ENCODE peak calls at places on chromosomes 4 and X, in eight cellular contexts. T is heart left ventricle, P is ovary, F is cardiac muscle cell, V is AG04450, J is naive B cell, R is EL, L is SK-N-SH. H is an unnamed sample.
A peak's percentile ranks its signal among the peaks of the same experiment; 100 is the strongest.

GRCh38 chr4:52263612-52264011 is 212.5 kb downstream of the SPATA18 start:
- DNase-seq in F (no peak), P (no peak), V (no peak), L (no peak), T (no peak), R (peak; percentile 4), J (no peak), H (no peak)

GRCh38 chr4:184955636-184956035 is 62.7 kb upstream of the HELT start:
- DNase-seq in J (no peak), T (no peak), F (no peak), P (no peak), L (no peak), V (no peak), R (no peak), H (no peak)

GRCh38 chr4:6557185-6557584 is 17.8 kb upstream of the MAN2B2 start:
- DNase-seq in P (no peak), V (no peak), J (no peak), T (no peak), R (no peak), F (no peak), L (no peak), H (no peak)

GRCh38 chr4:183396187-183396738 is 48.2 kb upstream of the CDKN2AIP start:
- DNase-seq in T (no peak), P (no peak), R (no peak), L (no peak), F (no peak), J (no peak), V (no peak), H (no peak)

GRCh38 chr4:2793578-2793919 is 664 bp downstream of the SH3BP2 start:
- DNase-seq in V (no peak), F (no peak), T (peak; percentile 46), L (peak; percentile 37), R (peak; percentile 65), J (no peak), P (peak; percentile 33), H (no peak)

GRCh38 chrX:68824565-68825125 is 4.2 kb upstream of the EFNB1 start:
- DNase-seq in F (no peak), L (no peak), R (no peak), J (no peak), T (no peak), P (no peak), V (no peak), H (no peak)

GRCh38 chrX:120517936-120518335 is 42.8 kb downstream of the CUL4B start:
- DNase-seq in V (peak; percentile 21), L (no peak), F (no peak), T (no peak), J (no peak), P (no peak), R (peak; percentile 82), H (no peak)

GRCh38 chr4:112185740-112186670 is 40.8 kb downstream of the FAM241A start:
- DNase-seq in L (no peak), T (no peak), R (no peak), F (no peak), J (no peak), V (no peak), P (no peak), H (no peak)

GRCh38 chrX:10054396-10054795 is 87.2 kb downstream of the CLDN34 start:
- DNase-seq in T (no peak), L (no peak), R (no peak), J (no peak), V (no peak), F (no peak), P (no peak), H (no peak)

GRCh38 chr4:3299538-3300197 is 6.8 kb downstream of the RGS12 start:
- DNase-seq in P (peak; percentile 5), V (no peak), R (no peak), J (no peak), T (no peak), F (no peak), L (no peak), H (no peak)

GRCh38 chrX:15107367-15107988 is 162.4 kb downstream of the ASB9 start:
- DNase-seq in J (no peak), L (no peak), P (no peak), T (no peak), V (no peak), F (no peak), R (no peak), H (no peak)

H was measured in NCI-H2081.